ENCODE peak calls at places on chromosomes 13 and 19, in five cellular contexts. N, Q, O, I and B are unnamed samples.

GRCh38 chr13:50129923-50130685 is 114.9 kb downstream of the KCNRG start:
- DNase-seq in O (no peak), N (no peak), I (no peak), Q (peak; percentile 73), B (peak; percentile 22)

GRCh38 chr13:42119875-42120274 is 71.4 kb downstream of the DGKH start:
- DNase-seq in Q (no peak), N (no peak), O (no peak), I (peak; percentile 30), B (no peak)

GRCh38 chr19:9939301-9939913 is 3.1 kb upstream of the OLFM2 start:
- DNase-seq in O (no peak), Q (peak; percentile 61), N (no peak), I (no peak), B (no peak)

GRCh38 chr19:18023596-18024212 is 15.7 kb downstream of the ARRDC2 start:
- DNase-seq in Q (no peak), O (no peak), I (no peak), N (no peak), B (no peak)

GRCh38 chr13:32224916-32225315 is 90.2 kb downstream of the ZAR1L start:
- DNase-seq in O (no peak), I (no peak), N (no peak), Q (no peak), B (no peak)

GRCh38 chr13:50208826-50209335 is 193.6 kb downstream of the KCNRG start:
- DNase-seq in I (no peak), O (peak; percentile 12), N (peak; percentile 84), Q (peak; percentile 54), B (peak; percentile 54)

GRCh38 chr13:90445179-90445578 is 902.3 kb upstream of the MIR17HG start:
- DNase-seq in Q (peak; percentile 60), I (no peak), O (no peak), N (no peak), B (peak; percentile 18)

GRCh38 chr13:103965506-103966243 is 899.5 kb upstream of the SLC10A2 start:
- DNase-seq in Q (no peak), N (no peak), O (no peak), I (no peak), B (no peak)

GRCh38 chr19:16949496-16950023 is 60.8 kb downstream of the F2RL3 start:
- DNase-seq in Q (no peak), I (no peak), O (no peak), N (no peak), B (no peak)

GRCh38 chr13:51781246-51782022 is 22.5 kb downstream of the DHRS12 start:
- DNase-seq in Q (peak; percentile 74), O (no peak), I (no peak), N (no peak), B (no peak)

GRCh38 chr19:17538684-17539287 is 16.7 kb upstream of the COLGALT1 start:
- DNase-seq in N (no peak), O (no peak), Q (peak; percentile 36), I (no peak), B (no peak)

GRCh38 chr19:35155441-35155840 is 906 bp downstream of the FXYD5 start:
- DNase-seq in I (no peak), Q (no peak), N (peak; percentile 42), O (no peak), B (no peak)

GRCh38 chr13:101522607-101523006 is 70.1 kb downstream of the ITGBL1 start:
- DNase-seq in O (peak; percentile 1), N (no peak), I (no peak), Q (no peak), B (no peak)

GRCh38 chr13:110431851-110432294 is 124.8 kb downstream of the COL4A2 start:
- DNase-seq in N (no peak), Q (no peak), O (no peak), I (no peak), B (no peak)

GRCh38 chr13:66714795-66715194 is 515.3 kb downstream of the PCDH9 start:
- DNase-seq in O (no peak), Q (peak; percentile 4), N (no peak), I (no peak), B (no peak)

GRCh38 chr19:5397804-5398692 is 57.2 kb upstream of the ZNRF4 start:
- DNase-seq in O (peak; percentile 16), Q (peak; percentile 94), I (no peak), N (peak; percentile 78), B (peak; percentile 60)
- TF ChIP-seq JUNB in O (no peak), Q (no peak), I (no peak), N (no peak), B (no peak)

GRCh38 chr19:37572203-37572602 is 22.4 kb downstream of the ZNF571 start:
- DNase-seq in N (no peak), Q (no peak), O (no peak), I (no peak), B (no peak)
- TF ChIP-seq JUNB in N (no peak), Q (no peak), O (no peak), I (no peak), B (no peak)

DNA sequence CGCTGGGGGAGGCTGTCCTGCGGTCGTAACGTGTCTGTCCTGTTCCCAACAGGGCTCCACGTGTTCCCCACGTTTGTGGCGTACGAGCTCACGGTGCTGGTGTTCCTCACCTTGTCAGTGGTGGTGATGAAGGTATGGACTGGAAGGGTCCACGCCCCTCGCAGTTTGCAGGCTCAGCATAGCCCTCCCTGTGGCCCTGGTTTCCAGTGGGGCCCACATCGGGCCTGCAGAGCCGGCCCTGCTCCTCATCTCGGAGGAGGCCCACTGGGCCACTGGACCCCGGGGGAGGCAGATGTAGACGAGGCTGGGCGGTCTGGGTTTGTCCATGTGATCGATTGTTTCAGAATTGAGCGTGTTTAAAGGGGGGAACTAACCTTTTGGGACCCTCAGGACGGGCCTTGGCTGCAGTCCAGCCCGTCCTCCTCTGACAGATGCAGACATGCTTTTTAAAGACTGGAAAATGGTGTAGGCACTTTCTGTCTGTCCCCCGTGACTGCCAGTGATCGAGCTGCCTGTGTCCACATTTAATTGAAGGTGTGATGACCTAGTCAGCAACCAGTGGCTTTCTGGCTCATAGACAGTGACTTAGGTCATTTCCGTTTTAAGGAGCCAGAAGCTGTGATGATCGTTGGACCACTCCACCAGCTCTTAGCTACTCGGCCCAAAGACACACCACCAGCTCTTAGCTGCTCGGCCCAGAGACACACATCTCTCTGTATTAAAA is 37.1 kb upstream of the TFDP1 start:
- DNase-seq in N (no peak), I (no peak), O (no peak), Q (no peak), B (no peak)
- TF ChIP-seq JUNB in N (no peak), I (no peak), O (no peak), Q (no peak), B (no peak)

DNA sequence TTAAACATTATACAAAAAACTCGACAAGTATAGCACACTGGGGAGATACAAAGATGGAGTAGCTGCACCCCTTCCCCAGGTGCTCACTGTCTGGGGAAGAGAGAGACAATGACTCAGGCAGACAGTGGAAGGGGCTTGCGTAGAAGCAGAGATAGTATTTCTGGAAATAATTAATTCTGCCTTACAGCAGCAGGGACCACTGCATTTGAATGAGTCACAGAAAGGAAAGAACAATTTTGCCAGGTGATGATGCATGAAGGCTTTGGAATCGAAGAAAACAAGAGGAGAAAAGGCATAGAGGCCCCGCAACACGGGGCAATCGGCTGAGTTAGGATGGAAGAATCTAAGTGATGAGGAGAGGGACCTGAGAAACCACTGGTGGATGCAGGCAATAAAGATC is 447.4 kb downstream of the EFNB2 start:
- DNase-seq in Q (no peak), N (no peak), O (no peak), I (no peak), B (no peak)
- TF ChIP-seq JUNB in Q (no peak), N (no peak), O (no peak), I (no peak), B (no peak)